ENCODE peak calls at places on chromosome 15, in eight cellular contexts. M is SK-N-SH, H is lower leg skin, I is GM12865, V is cardiac fibroblast, Z is tibial artery, B is endothelial cell, A is adrenal gland. D is an unnamed sample.
A peak's percentile ranks its signal among the peaks of the same experiment; 100 is the strongest.

GRCh38 chr15:83449928-83450501 is 2.9 kb downstream of the SH3GL3 start:
- DNase-seq in M (no peak), H (no peak), I (no peak), V (peak; percentile 33), Z (no peak), B (no peak), A (no peak), D (no peak)

GRCh38 chr15:70802629-70803028 is 39.3 kb upstream of the UACA start:
- DNase-seq in M (no peak), H (no peak), I (no peak), V (peak; percentile 65), Z (no peak), B (no peak), A (no peak), D (no peak)

GRCh38 chr15:57890351-57890750 is 175.2 kb downstream of the ALDH1A2 start:
- DNase-seq in M (no peak), H (no peak), I (no peak), V (peak; percentile 21), Z (no peak), B (no peak), A (no peak), D (no peak)

GRCh38 chr15:58283302-58283701 is 145.1 kb downstream of the AQP9 start:
- DNase-seq in M (no peak), H (no peak), I (no peak), V (no peak), Z (no peak), B (no peak), A (no peak), D (no peak)

GRCh38 chr15:66674756-66675155 is 27.3 kb upstream of the SMAD6 start:
- DNase-seq in M (no peak), H (no peak), I (no peak), V (no peak), Z (no peak), B (no peak), A (no peak), D (no peak)

GRCh38 chr15:50562735-50563640 is 16.5 kb upstream of the USP50 start:
- DNase-seq in M (no peak), H (no peak), I (no peak), V (peak; percentile 16), Z (no peak), B (no peak), A (no peak), D (no peak)

GRCh38 chr15:58221591-58222241 is 83.5 kb downstream of the AQP9 start:
- DNase-seq in M (peak; percentile 54), H (no peak), I (peak; percentile 42), V (peak; percentile 61), Z (no peak), B (peak; percentile 55), A (peak; percentile 58), D (no peak)

GRCh38 chr15:57237282-57237642 is 139.0 kb upstream of the CGNL1 start:
- DNase-seq in M (no peak), H (no peak), I (no peak), V (no peak), Z (no peak), B (no peak), A (no peak), D (no peak)

GRCh38 chr15:87522997-87523396 is 733.5 kb downstream of the NTRK3 start:
- DNase-seq in M (no peak), H (no peak), I (no peak), V (peak; percentile 76), Z (no peak), B (no peak), A (no peak), D (no peak)

GRCh38 chr15:63974036-63974435 is 72.2 kb downstream of the DAPK2 start:
- DNase-seq in M (no peak), H (peak; percentile 26), I (no peak), V (no peak), Z (no peak), B (no peak), A (no peak), D (no peak)

GRCh38 chr15:57457726-57458125 is 81.4 kb downstream of the CGNL1 start:
- DNase-seq in M (no peak), H (no peak), I (no peak), V (no peak), Z (no peak), B (no peak), A (no peak), D (no peak)

GRCh38 chr15:63191895-63192603 is 2.6 kb downstream of the RAB8B start:
- DNase-seq in M (no peak), H (no peak), I (peak; percentile 89), V (no peak), Z (no peak), B (no peak), A (no peak), D (no peak)

GRCh38 chr15:65942436-65942835 is 73.1 kb downstream of the RAB11A start:
- DNase-seq in M (peak; percentile 71), H (no peak), I (no peak), V (no peak), Z (no peak), B (no peak), A (no peak), D (no peak)

GRCh38 chr15:84946772-84947489 is 34.7 kb upstream of the PDE8A start:
- DNase-seq in M (no peak), H (no peak), I (no peak), V (no peak), Z (no peak), B (no peak), A (peak; percentile 54), D (no peak)

GRCh38 chr15:63752075-63752684 is 81.6 kb downstream of the HERC1 start:
- DNase-seq in M (peak; percentile 54), H (no peak), I (peak; percentile 73), V (peak; percentile 80), Z (no peak), B (peak; percentile 40), A (peak; percentile 24), D (no peak)

DNA sequence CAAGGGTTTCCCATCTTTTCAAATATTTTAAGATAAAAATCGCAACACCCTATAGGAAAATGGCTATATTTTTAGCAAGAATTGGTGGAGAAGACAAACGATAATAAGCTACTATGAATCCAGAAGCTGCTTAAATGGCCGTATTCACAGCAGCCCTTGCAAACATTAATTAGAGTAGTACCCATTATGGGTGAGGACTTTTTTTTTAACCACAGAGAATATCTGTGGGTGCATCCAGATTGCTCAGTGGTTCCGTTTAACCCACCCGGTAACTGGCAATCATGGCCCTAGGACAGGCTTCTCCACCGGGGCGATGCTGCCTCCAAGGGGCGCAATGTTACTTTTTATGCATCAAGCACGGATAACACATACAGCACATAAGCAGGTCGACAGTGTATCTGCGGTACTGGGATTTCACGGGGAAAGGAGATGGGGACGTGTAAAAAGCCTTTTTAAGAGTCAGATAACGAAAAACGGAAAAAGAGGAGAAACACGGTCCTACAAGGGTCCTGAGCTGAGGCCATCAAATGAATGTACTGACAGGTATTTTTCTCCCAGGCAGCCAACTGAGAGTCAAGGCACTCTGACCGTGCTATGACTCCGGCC is 968 bp upstream of the TMEM266 start:
- DNase-seq in M (peak; percentile 50), H (no peak), I (peak; percentile 38), V (peak; percentile 23), Z (no peak), B (peak; percentile 40), A (peak; percentile 28), D (no peak)
- TF ChIP-seq CTCF in M (peak; percentile 31), H (no peak), I (no peak), V (peak; percentile 1), Z (no peak), B (no peak), A (no peak), D (no peak)

GRCh38 chr15:89910891-89911626 is 1.7 kb downstream of the ARPIN start:
- DNase-seq in M (no peak), H (no peak), I (no peak), V (no peak), Z (no peak), B (no peak), A (no peak), D (no peak)

GRCh38 chr15:89909611-89910010 is 3.1 kb downstream of the ARPIN start:
- DNase-seq in M (no peak), H (no peak), I (no peak), V (no peak), Z (no peak), B (no peak), A (no peak), D (no peak)

GRCh38 chr15:89912145-89912673 is 543 bp downstream of the ARPIN start:
- DNase-seq in M (peak; percentile 76), H (peak; percentile 92), I (no peak), V (peak; percentile 29), Z (peak; percentile 44), B (peak; percentile 30), A (peak; percentile 31), D (no peak)

GRCh38 chr15:89916660-89917059 is 3.9 kb upstream of the ARPIN start:
- DNase-seq in M (no peak), H (no peak), I (no peak), V (no peak), Z (no peak), B (no peak), A (no peak), D (no peak)

DNA sequence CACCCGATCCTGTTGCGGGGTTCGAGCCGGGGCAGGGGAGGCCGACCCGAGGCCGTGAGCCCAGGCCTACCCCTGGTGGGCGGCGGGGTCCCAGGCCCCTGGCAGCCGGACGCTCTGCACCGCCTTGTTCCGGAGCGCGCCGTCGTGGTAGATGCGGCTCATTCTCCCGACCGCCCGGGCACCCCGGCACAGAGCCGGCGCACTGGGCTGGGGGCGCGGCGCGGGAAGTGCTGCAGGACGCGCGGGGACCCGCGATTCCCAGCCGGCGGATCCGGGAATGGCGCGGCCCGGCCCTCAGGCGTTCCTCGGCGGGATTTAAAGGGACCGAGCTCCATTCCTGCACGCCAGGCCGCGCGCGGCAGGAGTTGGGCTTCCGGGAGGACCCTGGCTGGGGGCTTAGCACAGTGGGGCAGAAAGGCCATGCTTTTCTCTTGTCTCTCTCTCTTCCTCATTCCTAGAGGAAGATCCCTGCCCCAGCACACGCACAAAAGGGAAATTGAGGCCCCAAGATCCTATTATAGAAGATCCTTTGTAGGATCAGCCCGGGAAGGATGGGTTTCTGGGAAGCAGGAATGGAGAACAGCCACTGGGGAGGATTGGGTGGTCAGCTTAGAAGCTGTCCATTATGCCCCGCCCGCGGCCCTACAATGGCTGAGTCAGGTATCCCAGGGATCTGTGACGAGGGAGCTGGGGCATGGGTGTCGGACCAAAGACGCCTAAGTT is at the start of gene ARPIN:
- DNase-seq in M (peak; percentile 86), H (no peak), I (no peak), V (peak; percentile 43), Z (peak; percentile 35), B (peak; percentile 60), A (peak; percentile 45), D (peak; percentile 24)
- TF ChIP-seq CTCF in M (no peak), H (no peak), I (no peak), V (no peak), Z (no peak), B (no peak), A (no peak), D (no peak)

GRCh38 chr15:99105516-99106341 is 849 bp downstream of the SYNM start:
- DNase-seq in M (peak; percentile 79), H (peak; percentile 90), I (peak; percentile 67), V (peak; percentile 62), Z (peak; percentile 40), B (peak; percentile 62), A (peak; percentile 63), D (no peak)
- TF ChIP-seq CTCF in M (no peak), H (no peak), I (peak; percentile 5), V (no peak), Z (no peak), B (no peak), A (no peak), D (no peak)

DNA sequence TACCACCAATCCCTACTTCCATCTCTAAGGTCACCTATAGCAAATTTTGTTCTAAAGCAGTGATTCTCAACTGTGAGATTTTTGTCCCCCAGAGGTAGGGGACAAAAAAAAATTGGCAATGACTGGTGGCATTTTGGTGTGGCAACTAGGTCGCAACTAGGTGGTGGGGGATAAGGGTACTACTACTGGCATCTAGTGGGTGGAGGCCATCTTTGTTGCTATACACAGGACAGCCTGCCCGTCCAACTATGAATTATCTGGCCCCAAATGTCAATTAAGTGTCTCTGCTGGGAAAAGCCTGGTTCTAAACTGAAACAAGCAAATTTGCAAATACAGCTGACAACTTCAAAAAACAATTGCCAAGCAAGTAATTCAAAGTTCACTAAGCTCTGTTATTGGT is 1.4 kb downstream of the MTMR10 start:
- DNase-seq in M (peak; percentile 38), H (no peak), I (peak; percentile 36), V (no peak), Z (no peak), B (no peak), A (no peak), D (no peak)
- TF ChIP-seq CTCF in M (no peak), H (no peak), I (peak; percentile 4), V (no peak), Z (no peak), B (no peak), A (no peak), D (no peak)

D was measured in activated B cell treated with CpG ODN at 0.5 μM for 24 hours.